ENCODE peak calls at places on chromosome 11, in nine cellular contexts. G is heart left ventricle; D is HEK293T; N is stimulated activated CD4-positive, alpha-beta T cell treated with anti-CD3 and anti-CD28 coated beads, Interleukin-4, amount 100 ng/mL, for 48 hours; R is left lobe of liver; I is upper lobe of left lung; T is memory B cell; M is NCI-H1694 treated with DMSO at 0.1 percent for 48 hours; W is endothelial cell. J is an unnamed sample.

GRCh38 chr11:116986521-116987105 is 111.6 kb downstream of the SIK3 start:
- DNase-seq in T (peak), M (no peak), W (no peak), N (no peak), R (no peak), D (no peak), G (no peak), I (no peak), J (no peak)

GRCh38 chr11:86115542-86116385 is 46.9 kb upstream of the PICALM start:
- DNase-seq in W (no peak), I (no peak), G (no peak), M (no peak), T (no peak), D (no peak), N (no peak), R (no peak), J (no peak)

GRCh38 chr11:32792948-32793475 is 1.4 kb downstream of the CCDC73 start:
- DNase-seq in N (peak), M (peak), R (peak), W (peak), G (peak), I (no peak), T (peak), D (peak), J (peak)

GRCh38 chr11:20342347-20343279 is 20.9 kb upstream of the HTATIP2 start:
- DNase-seq in M (no peak), I (peak), T (no peak), D (no peak), R (no peak), W (no peak), N (no peak), G (no peak), J (no peak)

GRCh38 chr11:85718991-85719807 is 33.2 kb upstream of the CCDC89 start:
- DNase-seq in M (no peak), T (no peak), W (no peak), R (no peak), G (peak), D (no peak), I (no peak), N (no peak), J (no peak)

GRCh38 chr11:13667245-13667644 is 1.2 kb upstream of the FAR1 start:
- DNase-seq in T (peak), W (no peak), N (no peak), D (no peak), M (peak), R (no peak), G (no peak), I (no peak), J (no peak)

GRCh38 chr11:32113637-32114203 is 22.8 kb downstream of the RCN1 start:
- DNase-seq in G (no peak), R (no peak), I (no peak), M (no peak), W (no peak), D (no peak), T (no peak), N (no peak), J (no peak)

GRCh38 chr11:36253238-36253637 is 36.0 kb downstream of the COMMD9 start:
- DNase-seq in D (no peak), N (no peak), I (no peak), M (peak), R (no peak), W (no peak), T (no peak), G (no peak), J (no peak)

GRCh38 chr11:121451982-121452608 is at the start of gene SORL1:
- DNase-seq in M (peak), T (peak), G (peak), D (peak), R (peak), N (peak), W (peak), I (peak), J (no peak)

GRCh38 chr11:130585545-130585944 is 137.1 kb downstream of the ADAMTS15 start:
- DNase-seq in I (no peak), T (no peak), M (no peak), W (no peak), N (no peak), R (no peak), D (no peak), G (no peak), J (no peak)

GRCh38 chr11:76524461-76524860 is 79.6 kb downstream of the EMSY start:
- DNase-seq in G (no peak), T (no peak), M (no peak), R (no peak), W (no peak), D (no peak), I (no peak), N (no peak), J (no peak)

GRCh38 chr11:46293616-46294015 is 16.2 kb downstream of the CREB3L1 start:
- DNase-seq in R (no peak), T (no peak), M (no peak), D (no peak), N (no peak), I (no peak), G (peak), W (no peak), J (no peak)

GRCh38 chr11:82978422-82979099 is 77.0 kb downstream of the DDIAS start:
- DNase-seq in D (no peak), G (no peak), M (no peak), T (no peak), N (peak), R (no peak), I (no peak), W (no peak), J (no peak)

GRCh38 chr11:1888811-1889526 is 2.7 kb downstream of the PRR33 start:
- DNase-seq in D (no peak), G (no peak), R (no peak), M (no peak), N (peak), W (no peak), T (no peak), I (peak), J (no peak)

GRCh38 chr11:9277176-9277575 is 12.0 kb upstream of the DENND5A start:
- DNase-seq in G (no peak), W (no peak), T (no peak), R (no peak), N (no peak), M (no peak), D (no peak), I (no peak), J (no peak)

GRCh38 chr11:62707277-62707771 is at the start of the genes BSCL2 and GNG3:
- DNase-seq in T (no peak), N (no peak), I (no peak), D (no peak), M (no peak), R (no peak), W (peak), G (peak), J (no peak)

GRCh38 chr11:65882191-65883057 is 2.8 kb downstream of the CTSW start:
- DNase-seq in I (peak), G (no peak), D (no peak), M (no peak), R (peak), T (no peak), N (no peak), W (no peak), J (no peak)

GRCh38 chr11:109658169-109658568 is 236.2 kb downstream of the C11orf87 start:
- DNase-seq in N (no peak), I (no peak), R (no peak), G (no peak), W (no peak), T (no peak), D (no peak), M (no peak), J (no peak)

GRCh38 chr11:34789196-34789834 is 126.9 kb downstream of the APIP start:
- DNase-seq in I (no peak), N (no peak), W (no peak), M (no peak), D (no peak), R (no peak), G (no peak), T (no peak), J (no peak)

GRCh38 chr11:129997513-129997912 is 5.1 kb downstream of the PRDM10 start:
- DNase-seq in W (no peak), N (no peak), D (no peak), M (no peak), I (no peak), T (no peak), R (no peak), G (no peak), J (no peak)

GRCh38 chr11:69554849-69555248 is 73.4 kb downstream of the LINC01488 start:
- DNase-seq in I (no peak), D (no peak), G (no peak), M (no peak), T (no peak), W (no peak), R (no peak), N (no peak), J (no peak)

GRCh38 chr11:69636512-69636866 is 4.5 kb upstream of the CCND1 start:
- DNase-seq in M (no peak), N (no peak), R (peak), W (peak), G (peak), D (no peak), I (peak), T (no peak), J (no peak)

GRCh38 chr11:109641549-109641948 is 219.6 kb downstream of the C11orf87 start:
- DNase-seq in R (no peak), G (no peak), T (no peak), M (no peak), I (no peak), N (no peak), D (peak), W (peak), J (no peak)

GRCh38 chr11:11735586-11735985 is 106.2 kb upstream of the USP47 start:
- DNase-seq in R (no peak), W (no peak), D (peak), M (no peak), T (no peak), G (no peak), I (no peak), N (no peak), J (no peak)

GRCh38 chr11:113697798-113698407 is 8.2 kb downstream of the TMPRSS5 start:
- DNase-seq in W (no peak), G (no peak), D (no peak), N (no peak), M (no peak), T (no peak), I (no peak), R (no peak), J (no peak)

GRCh38 chr11:66267379-66268209 is 845 bp upstream of the RAB1B start:
- DNase-seq in R (peak), D (peak), M (peak), N (peak), G (peak), T (peak), I (peak), W (peak), J (peak)

GRCh38 chr11:123434262-123434661 is 4.2 kb downstream of the GRAMD1B start:
- DNase-seq in I (no peak), D (peak), T (no peak), W (peak), N (peak), R (no peak), G (no peak), M (no peak), J (no peak)

GRCh38 chr11:19407692-19408091 is 166.9 kb upstream of the E2F8 start:
- DNase-seq in R (no peak), M (no peak), W (no peak), T (no peak), D (no peak), I (no peak), G (no peak), N (no peak), J (no peak)

GRCh38 chr11:131914299-131914902 is 544.0 kb downstream of the NTM start:
- DNase-seq in D (no peak), G (no peak), N (no peak), R (no peak), M (no peak), T (no peak), W (no peak), I (no peak), J (no peak)

GRCh38 chr11:102226702-102227101 is 90.6 kb upstream of the BIRC3 start:
- DNase-seq in M (no peak), N (no peak), G (no peak), T (no peak), R (no peak), I (no peak), D (no peak), W (no peak), J (no peak)

GRCh38 chr11:94586546-94586945 is 19.4 kb downstream of the PIWIL4 start:
- DNase-seq in W (no peak), G (no peak), N (no peak), T (no peak), R (no peak), I (no peak), D (no peak), M (no peak), J (no peak)

GRCh38 chr11:117831661-117832415 is 7.3 kb upstream of the FXYD2 start:
- DNase-seq in D (no peak), M (no peak), R (no peak), I (no peak), W (no peak), G (peak), T (no peak), N (no peak), J (no peak)

GRCh38 chr11:103659138-103659734 is 377.2 kb upstream of the DDI1 start:
- DNase-seq in N (no peak), M (no peak), I (no peak), W (peak), D (peak), R (no peak), T (no peak), G (no peak), J (no peak)

GRCh38 chr11:66843776-66844495 is 695 bp downstream of the RCE1 start:
- DNase-seq in T (no peak), G (no peak), W (no peak), N (no peak), D (no peak), M (no peak), R (peak), I (no peak), J (no peak)

GRCh38 chr11:6498121-6498520 is 1.0 kb downstream of the DNHD1 start:
- DNase-seq in I (peak), T (no peak), W (no peak), D (no peak), N (no peak), R (no peak), G (peak), M (no peak), J (no peak)